ENCODE peak calls at places on chromosomes 7 and 10, in eight cellular contexts. F is neural crest cell, N is dorsolateral prefrontal cortex, E is BJ, B is fibroblast of lung, K is PC-3, W is progenitor cell of endocrine pancreas, A is body of pancreas. G is an unnamed sample.

GRCh38 chr7:55280031-55280454 is 85.1 kb upstream of the LANCL2 start:
- DNase-seq in F (peak; percentile 71), N (no peak), E (peak; percentile 5), B (peak; percentile 76), K (peak; percentile 83), W (peak; percentile 50), A (peak; percentile 72), G (peak; percentile 75)

GRCh38 chr7:55183897-55184296 is 165.1 kb downstream of the EGFR start:
- DNase-seq in F (no peak), N (no peak), E (no peak), B (no peak), K (no peak), W (no peak), A (no peak), G (no peak)

GRCh38 chr10:3605882-3606281 is 179.1 kb downstream of the KLF6 start:
- DNase-seq in F (no peak), N (no peak), E (no peak), B (peak; percentile 50), K (no peak), W (no peak), A (no peak), G (no peak)

GRCh38 chr7:151759591-151760042 is 117.3 kb downstream of the PRKAG2 start:
- DNase-seq in F (peak; percentile 63), N (no peak), E (no peak), B (peak; percentile 69), K (peak; percentile 76), W (peak; percentile 58), A (peak; percentile 67), G (peak; percentile 82)

GRCh38 chr10:42781893-42782445 is 626 bp upstream of the BMS1 start:
- DNase-seq in F (no peak), N (no peak), E (no peak), B (no peak), K (no peak), W (no peak), A (no peak), G (no peak)

GRCh38 chr10:36446873-36447272 is 678.5 kb upstream of the ANKRD30A start:
- DNase-seq in F (no peak), N (no peak), E (no peak), B (no peak), K (no peak), W (no peak), A (peak; percentile 52), G (no peak)

GRCh38 chr10:127547997-127548396 is 1.1 kb upstream of the NPS start:
- DNase-seq in F (no peak), N (no peak), E (no peak), B (no peak), K (no peak), W (no peak), A (no peak), G (no peak)

GRCh38 chr7:129853661-129854268 is 99.0 kb downstream of the UBE2H start:
- DNase-seq in F (no peak), N (no peak), E (no peak), B (peak; percentile 54), K (peak; percentile 75), W (no peak), A (no peak), G (no peak)

GRCh38 chr10:100970076-100970913 is 991 bp downstream of the SEMA4G start:
- DNase-seq in F (no peak), N (no peak), E (no peak), B (no peak), K (no peak), W (no peak), A (peak; percentile 73), G (peak; percentile 64)

DNA sequence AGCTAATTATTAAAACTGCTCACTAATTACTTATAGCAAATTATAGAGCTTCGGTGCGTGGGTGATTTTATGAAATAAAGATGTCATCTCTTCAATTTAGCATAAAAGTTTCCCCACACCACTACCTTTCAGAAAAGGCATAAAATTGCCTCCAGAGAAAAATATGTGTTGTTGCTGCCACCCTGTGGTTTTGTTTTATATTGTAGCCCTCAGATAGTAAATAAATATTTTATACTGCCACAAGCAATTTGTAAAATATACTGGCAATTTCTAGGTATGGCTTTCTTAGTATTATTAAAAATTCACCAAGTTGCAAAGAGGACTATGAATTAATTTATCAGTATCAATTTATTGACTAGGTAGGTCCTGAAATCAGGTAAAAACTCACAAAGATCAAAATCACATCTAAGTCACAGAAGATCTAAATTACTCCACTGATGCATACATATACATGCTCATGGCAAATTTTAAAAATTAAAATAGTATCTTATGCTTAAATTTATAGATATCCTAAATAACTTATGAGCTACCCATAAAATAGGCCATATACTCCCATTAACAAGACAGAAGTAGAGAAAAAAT is 26.5 kb downstream of the ASNS start:
- DNase-seq in F (peak; percentile 9), N (no peak), E (no peak), B (peak; percentile 40), K (peak; percentile 58), W (no peak), A (no peak), G (peak; percentile 25)
- TF ChIP-seq CTCF in F (peak; percentile 72), N (peak; percentile 74), E (peak; percentile 44), B (peak; percentile 45), K (peak; percentile 64), W (peak; percentile 67), A (peak; percentile 45), G (no peak)

DNA sequence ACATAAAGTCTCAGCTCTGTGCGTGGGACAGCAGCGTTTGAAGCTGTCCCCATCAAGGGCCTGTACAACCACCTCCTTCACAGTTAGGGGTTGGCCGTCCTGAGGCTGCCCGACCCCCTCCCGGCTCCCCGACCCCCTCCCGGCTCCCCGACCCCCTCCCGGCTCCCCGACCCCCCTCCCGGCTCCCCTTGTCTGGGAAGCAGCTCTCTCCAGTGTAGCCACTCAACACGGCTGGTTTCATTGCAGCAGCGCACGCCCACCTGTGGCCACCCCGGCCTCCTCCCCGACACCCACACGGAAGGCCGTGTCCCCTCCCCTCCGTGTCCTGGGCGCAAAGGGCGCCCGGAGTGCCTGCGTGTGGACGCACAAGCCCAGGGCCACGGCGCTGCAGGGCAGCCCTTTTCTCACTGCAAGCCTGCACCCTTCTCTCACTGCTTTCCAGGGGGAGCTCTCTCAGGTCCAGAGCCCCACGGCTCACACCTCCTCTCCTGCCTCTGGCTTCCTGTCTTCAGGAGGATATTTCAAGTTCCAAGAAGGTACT is 20.9 kb upstream of the FAM20C start:
- DNase-seq in F (no peak), N (no peak), E (no peak), B (no peak), K (no peak), W (no peak), A (no peak), G (no peak)
- TF ChIP-seq CTCF in F (no peak), N (no peak), E (no peak), B (no peak), K (no peak), W (no peak), A (no peak), G (no peak)

DNA sequence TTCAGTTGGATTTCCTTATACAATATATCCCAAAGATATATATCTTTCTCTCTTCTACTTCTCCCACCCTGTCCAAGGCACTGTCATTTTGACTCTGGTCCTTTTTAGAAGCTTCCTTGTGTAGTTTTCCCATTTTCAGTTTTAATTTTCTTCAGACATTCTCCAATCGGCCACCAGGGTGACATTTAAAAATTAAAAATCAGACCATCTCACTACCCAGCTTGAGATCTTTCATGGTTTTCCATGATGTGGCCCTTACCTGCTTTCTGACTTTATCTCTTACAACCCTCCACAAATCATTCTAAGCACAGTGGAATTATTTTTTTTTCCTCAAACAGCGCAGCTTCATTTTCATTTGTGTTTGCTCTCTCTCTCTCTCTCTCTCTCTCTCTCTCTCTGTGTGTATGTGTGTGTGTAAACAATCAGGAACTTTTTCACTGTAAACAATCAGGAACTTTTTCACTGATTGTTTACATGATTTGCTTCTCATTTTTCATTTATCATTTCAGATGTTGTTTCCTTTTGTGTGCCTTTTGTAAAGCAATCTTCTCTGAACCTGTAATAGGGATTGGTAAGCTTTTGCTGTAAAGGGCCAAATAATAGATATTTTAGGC is 348.8 kb downstream of the ATRNL1 start:
- DNase-seq in F (no peak), N (no peak), E (no peak), B (peak; percentile 17), K (no peak), W (no peak), A (no peak), G (no peak)
- TF ChIP-seq CTCF in F (peak; percentile 50), N (no peak), E (no peak), B (peak; percentile 32), K (peak; percentile 17), W (no peak), A (no peak), G (no peak)

GRCh38 chr10:76176166-76176550 is 744.7 kb downstream of the LRMDA start:
- DNase-seq in F (no peak), N (no peak), E (no peak), B (no peak), K (no peak), W (no peak), A (no peak), G (no peak)

GRCh38 chr10:76168437-76168836 is 737.0 kb downstream of the LRMDA start:
- DNase-seq in F (no peak), N (no peak), E (no peak), B (no peak), K (no peak), W (no peak), A (no peak), G (no peak)

GRCh38 chr10:76177945-76178344 is 746.5 kb downstream of the LRMDA start:
- DNase-seq in F (no peak), N (no peak), E (no peak), B (no peak), K (no peak), W (no peak), A (no peak), G (no peak)

GRCh38 chr10:76175533-76176165 is 744.2 kb downstream of the LRMDA start:
- DNase-seq in F (no peak), N (no peak), E (no peak), B (no peak), K (peak; percentile 56), W (no peak), A (no peak), G (no peak)

DNA sequence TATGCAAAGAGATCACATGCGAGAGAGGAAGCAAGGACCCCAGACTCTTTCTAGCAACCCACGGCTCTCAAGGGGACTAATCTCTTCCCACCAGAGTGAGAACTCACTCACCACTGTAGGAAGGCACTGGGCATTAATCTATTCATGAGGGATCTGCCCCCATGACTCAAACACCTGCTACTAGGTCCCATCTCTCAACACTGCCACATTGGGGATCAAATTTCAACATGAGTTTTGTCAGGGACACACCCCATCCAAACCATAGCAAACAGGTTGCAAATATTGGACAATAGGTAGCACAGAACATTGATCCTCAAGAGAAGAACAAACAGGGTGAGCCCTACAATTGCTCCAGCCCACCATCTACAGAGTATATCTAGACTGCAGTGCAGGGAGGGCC is 740.6 kb downstream of the LRMDA start:
- DNase-seq in F (no peak), N (no peak), E (no peak), B (no peak), K (peak; percentile 72), W (no peak), A (no peak), G (no peak)
- TF ChIP-seq CTCF in F (no peak), N (no peak), E (no peak), B (no peak), K (no peak), W (no peak), A (no peak), G (no peak)

GRCh38 chr7:2993868-2994267 is 49.8 kb downstream of the CARD11 start:
- DNase-seq in F (no peak), N (no peak), E (no peak), B (no peak), K (no peak), W (no peak), A (no peak), G (no peak)
- TF ChIP-seq CTCF in F (no peak), N (no peak), E (no peak), B (no peak), K (no peak), W (no peak), A (no peak), G (no peak)

GRCh38 chr10:78438094-78438906 is 404.6 kb downstream of the RPS24 start:
- DNase-seq in F (no peak), N (no peak), E (no peak), B (no peak), K (no peak), W (no peak), A (no peak), G (no peak)
- TF ChIP-seq CTCF in F (no peak), N (no peak), E (no peak), B (no peak), K (peak; percentile 77), W (no peak), A (no peak), G (no peak)